ENCODE peak calls at places on chromosomes 7 and 10, in five cellular contexts. D, F, P, T and N are unnamed samples.

GRCh38 chr7:92631067-92631829 is 41.1 kb upstream of the FAM133B start:
- DNase-seq in D (no peak), F (no peak), P (no peak), T (no peak), N (no peak)

GRCh38 chr10:5499493-5499800 is at the start of gene CALML5:
- DNase-seq in F (no peak), T (no peak), D (no peak), P (no peak), N (no peak)

GRCh38 chr10:87578160-87578559 is 73.5 kb downstream of the MINPP1 start:
- DNase-seq in P (no peak), T (no peak), D (no peak), F (no peak), N (no peak)

GRCh38 chr7:124722292-124722691 is 43.3 kb downstream of the GPR37 start:
- DNase-seq in F (no peak), T (no peak), P (no peak), D (no peak), N (no peak)

GRCh38 chr7:74220229-74220628 is 10.4 kb downstream of the LAT2 start:
- DNase-seq in F (no peak), T (no peak), P (no peak), D (no peak), N (no peak)

GRCh38 chr10:84156768-84157167 is 16.8 kb upstream of the GPR15LG start:
- DNase-seq in D (no peak), P (no peak), T (peak), F (no peak), N (no peak)

GRCh38 chr10:118047363-118047719 is 600 bp upstream of the RAB11FIP2 start:
- DNase-seq in F (no peak), T (peak), D (no peak), P (no peak), N (peak)

GRCh38 chr10:46560952-46561351 is 4.5 kb upstream of the GPRIN2 start:
- DNase-seq in F (no peak), T (peak), D (no peak), P (no peak), N (no peak)

GRCh38 chr10:14659626-14660196 is 115.0 kb downstream of the FAM107B start:
- DNase-seq in D (no peak), P (no peak), T (peak), F (no peak), N (no peak)

GRCh38 chr10:123309740-123310139 is 155.5 kb downstream of the BUB3 start:
- DNase-seq in T (no peak), D (no peak), P (no peak), F (no peak), N (no peak)

GRCh38 chr7:73830872-73831655 is at the start of gene CLDN4:
- DNase-seq in P (peak), D (no peak), F (no peak), T (no peak), N (no peak)

GRCh38 chr10:29297678-29298077 is 8.8 kb downstream of the LYZL1 start:
- DNase-seq in T (no peak), F (no peak), D (no peak), P (no peak), N (no peak)

GRCh38 chr7:124764071-124764846 is 1.3 kb downstream of the GPR37 start:
- DNase-seq in F (no peak), D (no peak), P (no peak), T (no peak), N (no peak)

GRCh38 chr10:792083-792791 is 102.8 kb upstream of the DIP2C start:
- DNase-seq in T (no peak), D (no peak), P (no peak), F (no peak), N (peak)

GRCh38 chr7:36726806-36727503 is 2.7 kb upstream of the AOAH start:
- DNase-seq in D (no peak), F (peak), T (no peak), P (no peak), N (no peak)

GRCh38 chr7:80432166-80432565 is 79.7 kb downstream of the GNAT3 start:
- DNase-seq in P (no peak), D (no peak), T (no peak), F (peak), N (no peak)

GRCh38 chr10:97355571-97355975 is 21.0 kb upstream of the FRAT2 start:
- DNase-seq in T (no peak), F (no peak), P (no peak), D (no peak), N (no peak)

GRCh38 chr7:84492565-84493034 is 298.0 kb upstream of the SEMA3A start:
- DNase-seq in T (no peak), D (peak), F (no peak), P (no peak), N (no peak)

GRCh38 chr10:59181668-59182067 is 5.2 kb downstream of the PHYHIPL start:
- DNase-seq in P (peak), F (peak), D (no peak), T (no peak), N (no peak)

GRCh38 chr7:21585070-21585724 is 42.4 kb downstream of the DNAH11 start:
- DNase-seq in D (no peak), F (no peak), T (no peak), P (no peak), N (no peak)

GRCh38 chr7:158018061-158018796 is 569.4 kb downstream of the PTPRN2 start:
- DNase-seq in D (no peak), T (peak), P (no peak), F (no peak), N (no peak)

GRCh38 chr7:150845471-150845870 is 6.8 kb upstream of the AOC1 start:
- DNase-seq in T (no peak), F (no peak), P (no peak), D (no peak), N (no peak)

GRCh38 chr10:107013258-107014001 is 151.1 kb downstream of the SORCS1 start:
- DNase-seq in P (no peak), F (no peak), T (no peak), D (no peak), N (no peak)

GRCh38 chr10:46267132-46267985 is 19.4 kb upstream of the ANTXRL start:
- DNase-seq in T (no peak), D (no peak), F (no peak), P (no peak), N (no peak)

GRCh38 chr7:39554583-39555140 is 11.5 kb upstream of the YAE1 start:
- DNase-seq in T (no peak), F (no peak), D (peak), P (no peak), N (no peak)

GRCh38 chr7:137967143-137968018 is 34.5 kb downstream of the CREB3L2 start:
- DNase-seq in T (no peak), P (no peak), F (no peak), D (no peak), N (no peak)

GRCh38 chr10:110083884-110084283 is 76.1 kb downstream of the ADD3 start:
- DNase-seq in T (no peak), P (no peak), F (peak), D (no peak), N (no peak)

GRCh38 chr7:6284461-6285360 is 12.3 kb upstream of the CYTH3 start:
- DNase-seq in D (no peak), F (peak), T (peak), P (no peak), N (no peak)

GRCh38 chr7:22864855-22865606 is 42.4 kb upstream of the TOMM7 start:
- DNase-seq in T (no peak), F (no peak), D (no peak), P (no peak), N (no peak)

GRCh38 chr7:119935418-119936025 is 337.5 kb upstream of the KCND2 start:
- DNase-seq in P (no peak), F (peak), T (no peak), D (no peak), N (no peak)

GRCh38 chr7:150322833-150323681 is at the start of the genes ACTR3C and LRRC61:
- DNase-seq in F (peak), D (no peak), T (peak), P (peak), N (no peak)

GRCh38 chr7:122425731-122426130 is 121.2 kb upstream of the FEZF1 start:
- DNase-seq in P (no peak), D (no peak), T (no peak), F (no peak), N (no peak)

GRCh38 chr10:122649903-122650302 is 49.7 kb downstream of the C10orf120 start:
- DNase-seq in T (peak), F (no peak), D (no peak), P (no peak), N (no peak)

GRCh38 chr7:108598858-108599257 is 29.2 kb downstream of the DNAJB9 start:
- DNase-seq in T (no peak), P (no peak), F (no peak), D (no peak), N (no peak)

GRCh38 chr10:68153473-68154210 is 44.4 kb downstream of the MYPN start:
- DNase-seq in P (peak), D (peak), T (no peak), F (peak), N (no peak)

GRCh38 chr10:97165499-97165898 is 20.3 kb downstream of the SLIT1 start:
- DNase-seq in P (no peak), F (no peak), D (no peak), T (peak), N (no peak)

GRCh38 chr7:66666313-66666952 is 37.8 kb downstream of the KCTD7 start:
- DNase-seq in F (no peak), D (no peak), T (peak), P (no peak), N (no peak)

DNA sequence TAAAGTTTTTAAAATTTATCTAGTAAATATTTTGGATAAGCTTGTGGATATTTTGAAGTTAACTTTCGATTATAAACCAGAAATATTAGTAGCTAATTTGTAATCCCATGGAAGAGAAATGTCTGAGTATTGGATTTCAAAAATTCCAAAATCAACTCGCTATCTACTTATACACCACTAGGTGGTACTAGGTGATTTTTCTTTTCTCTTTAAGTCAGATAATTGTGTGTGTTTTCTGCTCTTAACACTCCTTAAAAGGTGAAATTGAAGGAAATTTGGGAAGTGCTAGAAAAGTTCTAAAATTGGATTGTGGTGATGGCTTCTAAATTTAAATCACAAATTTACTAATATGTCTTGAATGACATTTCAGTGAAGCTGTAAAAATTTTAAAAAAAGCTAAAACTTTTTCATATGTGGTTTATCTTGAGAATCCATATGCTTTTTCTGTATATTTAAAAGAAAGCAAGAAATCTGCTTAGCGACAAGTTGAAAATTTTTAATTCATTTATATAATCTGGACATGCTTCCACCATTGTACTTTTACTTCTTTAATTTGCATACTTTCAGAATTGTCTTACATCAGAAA is 90.2 kb downstream of the IPMK start:
- DNase-seq in D (no peak), T (no peak), F (no peak), P (no peak), N (no peak)
- TF ChIP-seq CTCF in D (peak), T (peak), F (peak), P (peak), N (peak)

GRCh38 chr10:91090761-91091529 is 129.5 kb upstream of the PCGF5 start:
- DNase-seq in T (no peak), F (no peak), P (no peak), D (no peak), N (no peak)

GRCh38 chr10:91097313-91097712 is 123.2 kb upstream of the PCGF5 start:
- DNase-seq in T (no peak), F (no peak), D (no peak), P (no peak), N (no peak)

GRCh38 chr10:91088300-91089140 is 131.9 kb upstream of the PCGF5 start:
- DNase-seq in T (no peak), D (no peak), F (peak), P (no peak), N (no peak)

GRCh38 chr10:91096263-91096662 is 124.2 kb upstream of the PCGF5 start:
- DNase-seq in F (no peak), P (no peak), D (no peak), T (no peak), N (no peak)

DNA sequence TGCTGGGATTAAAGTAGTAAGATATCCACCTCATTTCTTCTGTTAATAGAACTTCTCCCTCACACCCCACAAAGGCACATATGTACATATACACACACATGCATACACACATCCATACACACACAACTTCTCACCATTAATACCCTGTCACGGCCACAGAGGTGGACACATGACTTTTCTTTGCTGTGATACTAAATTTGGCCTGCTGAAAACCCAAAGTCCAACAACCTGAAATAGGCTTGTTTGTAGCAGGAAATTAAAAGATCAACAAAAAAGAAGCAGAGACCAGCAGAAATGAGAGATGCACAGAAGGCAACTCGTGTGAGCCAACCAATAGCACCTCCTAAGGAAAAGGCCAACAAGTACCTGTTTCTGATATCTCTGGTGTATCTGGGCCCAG is 128.7 kb upstream of the PCGF5 start:
- DNase-seq in F (no peak), D (no peak), P (no peak), T (no peak), N (no peak)
- TF ChIP-seq CTCF in F (no peak), D (no peak), P (no peak), T (no peak), N (no peak)

GRCh38 chr7:135557455-135558336 is at the start of gene NUP205:
- DNase-seq in T (peak), P (peak), F (peak), D (peak), N (no peak)
- TF ChIP-seq CTCF in T (no peak), P (no peak), F (no peak), D (no peak), N (no peak)

GRCh38 chr7:83466956-83467355 is 182.0 kb downstream of the SEMA3E start:
- DNase-seq in P (no peak), T (no peak), D (no peak), F (peak), N (no peak)
- TF ChIP-seq CTCF in P (no peak), T (no peak), D (no peak), F (no peak), N (no peak)

GRCh38 chr10:50554381-50554994 is 69.3 kb downstream of the SGMS1 start:
- DNase-seq in F (no peak), P (no peak), D (no peak), T (no peak), N (no peak)

GRCh38 chr10:50557130-50557682 is 66.5 kb downstream of the SGMS1 start:
- DNase-seq in F (no peak), D (no peak), P (no peak), T (no peak), N (no peak)

GRCh38 chr10:50552771-50553535 is 70.8 kb downstream of the SGMS1 start:
- DNase-seq in P (no peak), D (no peak), F (no peak), T (no peak), N (no peak)

GRCh38 chr10:50556238-50557120 is 67.3 kb downstream of the SGMS1 start:
- DNase-seq in P (no peak), T (no peak), F (no peak), D (no peak), N (no peak)

GRCh38 chr10:50554995-50555568 is 68.7 kb downstream of the SGMS1 start:
- DNase-seq in D (no peak), F (no peak), P (no peak), T (no peak), N (no peak)
- TF ChIP-seq CTCF in D (no peak), F (no peak), P (no peak), T (no peak), N (peak)